ENCODE peak calls at places on chromosomes 3 and 15, in eight cellular contexts. One of them, this sample, is unnamed.

GRCh38 chr15:87942316-87942715 is 314.2 kb downstream of the NTRK3 start:
- DNase-seq in spleen: no peak
- DNase-seq in Panc1: no peak
- DNase-seq in H1: no peak
- DNase-seq in HepG2: no peak
- DNase-seq in HL-60: no peak
- DNase-seq in GM12878: no peak
- DNase-seq in endothelial cell of umbilical vein: no peak
- DNase-seq in this sample: no peak

GRCh38 chr3:71150293-71150954 is 433.1 kb downstream of the FOXP1 start:
- DNase-seq in spleen: no peak
- DNase-seq in Panc1: no peak
- DNase-seq in H1: no peak
- DNase-seq in HepG2: no peak
- DNase-seq in HL-60: no peak
- DNase-seq in GM12878: no peak
- DNase-seq in endothelial cell of umbilical vein: no peak
- DNase-seq in this sample: no peak

GRCh38 chr3:24174637-24175036 is 229.6 kb downstream of the NR1D2 start:
- DNase-seq in spleen: no peak
- DNase-seq in Panc1: no peak
- DNase-seq in H1: no peak
- DNase-seq in HepG2: no peak
- DNase-seq in HL-60: no peak
- DNase-seq in GM12878: no peak
- DNase-seq in endothelial cell of umbilical vein: no peak
- DNase-seq in this sample: no peak

GRCh38 chr3:43765417-43766030 is 74.8 kb downstream of the ABHD5 start:
- DNase-seq in spleen: no peak
- DNase-seq in Panc1: no peak
- DNase-seq in H1: no peak
- DNase-seq in HepG2: no peak
- DNase-seq in HL-60: no peak
- DNase-seq in GM12878: no peak
- DNase-seq in endothelial cell of umbilical vein: no peak
- DNase-seq in this sample: no peak

GRCh38 chr3:106609666-106610301 is 741.0 kb upstream of the CBLB start:
- DNase-seq in spleen: no peak
- DNase-seq in Panc1: peak
- DNase-seq in H1: peak
- DNase-seq in HepG2: peak
- DNase-seq in HL-60: peak
- DNase-seq in GM12878: peak
- DNase-seq in endothelial cell of umbilical vein: peak
- DNase-seq in this sample: no peak

GRCh38 chr15:72866086-72866646 is 82.6 kb upstream of the ADPGK start:
- DNase-seq in spleen: no peak
- DNase-seq in Panc1: no peak
- DNase-seq in H1: no peak
- DNase-seq in HepG2: no peak
- DNase-seq in HL-60: no peak
- DNase-seq in GM12878: no peak
- DNase-seq in endothelial cell of umbilical vein: no peak
- DNase-seq in this sample: no peak

GRCh38 chr15:78103406-78104118 is 11.2 kb downstream of the SH2D7 start:
- DNase-seq in spleen: peak
- DNase-seq in Panc1: no peak
- DNase-seq in H1: no peak
- DNase-seq in HepG2: no peak
- DNase-seq in HL-60: peak
- DNase-seq in GM12878: peak
- DNase-seq in endothelial cell of umbilical vein: no peak
- DNase-seq in this sample: no peak

GRCh38 chr3:163863146-163863545 is 1215.2 kb downstream of the SI start:
- DNase-seq in spleen: no peak
- DNase-seq in Panc1: no peak
- DNase-seq in H1: no peak
- DNase-seq in HepG2: no peak
- DNase-seq in HL-60: no peak
- DNase-seq in GM12878: no peak
- DNase-seq in endothelial cell of umbilical vein: no peak
- DNase-seq in this sample: no peak

GRCh38 chr15:29789871-29790270 is 32.4 kb downstream of the TJP1 start:
- DNase-seq in spleen: no peak
- DNase-seq in Panc1: no peak
- DNase-seq in H1: no peak
- DNase-seq in HepG2: no peak
- DNase-seq in HL-60: no peak
- DNase-seq in GM12878: no peak
- DNase-seq in endothelial cell of umbilical vein: no peak
- DNase-seq in this sample: no peak

GRCh38 chr15:82186748-82187415 is 75.7 kb downstream of the EFL1 start:
- DNase-seq in spleen: no peak
- DNase-seq in Panc1: no peak
- DNase-seq in H1: no peak
- DNase-seq in HepG2: no peak
- DNase-seq in HL-60: no peak
- DNase-seq in GM12878: peak
- DNase-seq in endothelial cell of umbilical vein: no peak
- DNase-seq in this sample: no peak

GRCh38 chr3:114745322-114746240 is 401.5 kb downstream of the ZBTB20 start:
- DNase-seq in spleen: no peak
- DNase-seq in Panc1: no peak
- DNase-seq in H1: no peak
- DNase-seq in HepG2: peak
- DNase-seq in HL-60: no peak
- DNase-seq in GM12878: no peak
- DNase-seq in endothelial cell of umbilical vein: no peak
- DNase-seq in this sample: no peak

GRCh38 chr3:69542265-69543079 is 156.6 kb upstream of the FRMD4B start:
- DNase-seq in spleen: peak
- DNase-seq in Panc1: no peak
- DNase-seq in H1: no peak
- DNase-seq in HepG2: no peak
- DNase-seq in HL-60: peak
- DNase-seq in GM12878: no peak
- DNase-seq in endothelial cell of umbilical vein: no peak
- DNase-seq in this sample: no peak

GRCh38 chr3:140859592-140860336 is 81.9 kb upstream of the SLC25A36 start:
- DNase-seq in spleen: no peak
- DNase-seq in Panc1: no peak
- DNase-seq in H1: no peak
- DNase-seq in HepG2: no peak
- DNase-seq in HL-60: no peak
- DNase-seq in GM12878: no peak
- DNase-seq in endothelial cell of umbilical vein: no peak
- DNase-seq in this sample: no peak

GRCh38 chr15:92979011-92979701 is 79.0 kb downstream of the CHD2 start:
- DNase-seq in spleen: no peak
- DNase-seq in Panc1: peak
- DNase-seq in H1: no peak
- DNase-seq in HepG2: no peak
- DNase-seq in HL-60: no peak
- DNase-seq in GM12878: peak
- DNase-seq in endothelial cell of umbilical vein: no peak
- DNase-seq in this sample: no peak

GRCh38 chr3:130897316-130897715 is 3.4 kb downstream of the ATP2C1 start:
- DNase-seq in spleen: no peak
- DNase-seq in Panc1: no peak
- DNase-seq in H1: no peak
- DNase-seq in HepG2: no peak
- DNase-seq in HL-60: no peak
- DNase-seq in GM12878: no peak
- DNase-seq in endothelial cell of umbilical vein: no peak
- DNase-seq in this sample: no peak

GRCh38 chr3:102037791-102038190 is 188.5 kb downstream of the NFKBIZ start:
- DNase-seq in spleen: no peak
- DNase-seq in Panc1: no peak
- DNase-seq in H1: no peak
- DNase-seq in HepG2: no peak
- DNase-seq in HL-60: no peak
- DNase-seq in GM12878: no peak
- DNase-seq in endothelial cell of umbilical vein: no peak
- DNase-seq in this sample: no peak
- TF ChIP-seq POLR2AphosphoS5 in spleen: no peak
- TF ChIP-seq POLR2AphosphoS5 in Panc1: no peak
- TF ChIP-seq POLR2AphosphoS5 in H1: no peak
- TF ChIP-seq POLR2AphosphoS5 in HepG2: no peak
- TF ChIP-seq POLR2AphosphoS5 in HL-60: no peak
- TF ChIP-seq POLR2AphosphoS5 in GM12878: no peak
- TF ChIP-seq POLR2AphosphoS5 in endothelial cell of umbilical vein: no peak
- TF ChIP-seq POLR2AphosphoS5 in this sample: no peak

GRCh38 chr3:38008191-38008701 is 17.7 kb downstream of the VILL start:
- DNase-seq in spleen: peak
- DNase-seq in Panc1: no peak
- DNase-seq in H1: no peak
- DNase-seq in HepG2: no peak
- DNase-seq in HL-60: no peak
- DNase-seq in GM12878: no peak
- DNase-seq in endothelial cell of umbilical vein: no peak
- DNase-seq in this sample: no peak

GRCh38 chr3:38009807-38010591 is 19.4 kb downstream of the VILL start:
- DNase-seq in spleen: peak
- DNase-seq in Panc1: no peak
- DNase-seq in H1: no peak
- DNase-seq in HepG2: no peak
- DNase-seq in HL-60: no peak
- DNase-seq in GM12878: no peak
- DNase-seq in endothelial cell of umbilical vein: no peak
- DNase-seq in this sample: no peak

GRCh38 chr3:38007754-38008090 is 17.1 kb downstream of the VILL start:
- DNase-seq in spleen: no peak
- DNase-seq in Panc1: no peak
- DNase-seq in H1: no peak
- DNase-seq in HepG2: no peak
- DNase-seq in HL-60: no peak
- DNase-seq in GM12878: no peak
- DNase-seq in endothelial cell of umbilical vein: no peak
- DNase-seq in this sample: no peak

GRCh38 chr3:38008971-38009580 is 18.5 kb downstream of the VILL start:
- DNase-seq in spleen: no peak
- DNase-seq in Panc1: no peak
- DNase-seq in H1: no peak
- DNase-seq in HepG2: no peak
- DNase-seq in HL-60: no peak
- DNase-seq in GM12878: no peak
- DNase-seq in endothelial cell of umbilical vein: no peak
- DNase-seq in this sample: no peak

DNA sequence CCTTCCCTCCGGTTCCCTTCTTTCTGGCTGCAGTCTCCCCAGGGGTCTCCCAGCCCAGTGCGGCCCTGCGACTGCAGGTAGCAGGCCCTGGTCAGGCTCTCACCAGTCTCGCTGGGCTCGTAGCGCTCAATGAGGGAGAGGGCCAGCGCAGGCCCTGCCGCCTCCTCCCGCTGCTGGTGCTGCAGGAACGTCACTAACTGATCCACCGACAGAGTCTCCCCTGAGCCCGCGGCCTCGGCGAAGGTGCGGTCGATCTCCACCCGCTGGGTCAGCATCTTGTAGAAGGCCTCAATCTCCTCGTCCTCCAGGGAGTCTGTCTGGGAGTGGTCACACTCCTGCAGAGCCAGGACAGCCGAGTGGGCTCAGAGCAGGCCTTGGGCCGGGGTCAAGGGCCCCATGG is 18.3 kb downstream of the PLCD1 start:
- DNase-seq in spleen: peak
- DNase-seq in Panc1: no peak
- DNase-seq in H1: no peak
- DNase-seq in HepG2: no peak
- DNase-seq in HL-60: no peak
- DNase-seq in GM12878: no peak
- DNase-seq in endothelial cell of umbilical vein: no peak
- DNase-seq in this sample: no peak
- TF ChIP-seq CTCF in spleen: no peak
- TF ChIP-seq CTCF in Panc1: no peak
- TF ChIP-seq CTCF in H1: no peak
- TF ChIP-seq CTCF in HepG2: no peak
- TF ChIP-seq CTCF in HL-60: no peak
- TF ChIP-seq CTCF in GM12878: no peak
- TF ChIP-seq CTCF in endothelial cell of umbilical vein: no peak
- TF ChIP-seq CTCF in this sample: no peak

GRCh38 chr15:58547628-58548307 is 116.0 kb downstream of the LIPC start:
- DNase-seq in spleen: no peak
- DNase-seq in Panc1: no peak
- DNase-seq in H1: no peak
- DNase-seq in HepG2: no peak
- DNase-seq in HL-60: no peak
- DNase-seq in GM12878: no peak
- DNase-seq in endothelial cell of umbilical vein: no peak
- DNase-seq in this sample: no peak

GRCh38 chr15:58548308-58549012 is 116.7 kb downstream of the LIPC start:
- DNase-seq in spleen: no peak
- DNase-seq in Panc1: no peak
- DNase-seq in H1: no peak
- DNase-seq in HepG2: no peak
- DNase-seq in HL-60: no peak
- DNase-seq in GM12878: no peak
- DNase-seq in endothelial cell of umbilical vein: no peak
- DNase-seq in this sample: no peak

GRCh38 chr15:58549013-58549779 is 117.4 kb downstream of the LIPC start:
- DNase-seq in spleen: no peak
- DNase-seq in Panc1: no peak
- DNase-seq in H1: no peak
- DNase-seq in HepG2: no peak
- DNase-seq in HL-60: no peak
- DNase-seq in GM12878: no peak
- DNase-seq in endothelial cell of umbilical vein: no peak
- DNase-seq in this sample: no peak

GRCh38 chr15:58551084-58551763 is 119.4 kb downstream of the LIPC start:
- DNase-seq in spleen: no peak
- DNase-seq in Panc1: no peak
- DNase-seq in H1: no peak
- DNase-seq in HepG2: no peak
- DNase-seq in HL-60: no peak
- DNase-seq in GM12878: peak
- DNase-seq in endothelial cell of umbilical vein: no peak
- DNase-seq in this sample: no peak

GRCh38 chr15:58549780-58550064 is 117.9 kb downstream of the LIPC start:
- DNase-seq in spleen: no peak
- DNase-seq in Panc1: no peak
- DNase-seq in H1: no peak
- DNase-seq in HepG2: no peak
- DNase-seq in HL-60: no peak
- DNase-seq in GM12878: no peak
- DNase-seq in endothelial cell of umbilical vein: no peak
- DNase-seq in this sample: no peak
- H3K27ac ChIP-seq in spleen: no peak
- H3K27ac ChIP-seq in Panc1: no peak
- H3K27ac ChIP-seq in H1: no peak
- H3K27ac ChIP-seq in HepG2: no peak
- H3K27ac ChIP-seq in HL-60: no peak
- H3K27ac ChIP-seq in GM12878: no peak
- H3K27ac ChIP-seq in endothelial cell of umbilical vein: no peak
- H3K27ac ChIP-seq in this sample: no peak

GRCh38 chr15:44715797-44716334 is 4.5 kb downstream of the B2M start:
- DNase-seq in spleen: no peak
- DNase-seq in Panc1: no peak
- DNase-seq in H1: no peak
- DNase-seq in HepG2: no peak
- DNase-seq in HL-60: no peak
- DNase-seq in GM12878: no peak
- DNase-seq in endothelial cell of umbilical vein: no peak
- DNase-seq in this sample: no peak
- TF ChIP-seq POLR2AphosphoS5 in spleen: no peak
- TF ChIP-seq POLR2AphosphoS5 in Panc1: no peak
- TF ChIP-seq POLR2AphosphoS5 in H1: no peak
- TF ChIP-seq POLR2AphosphoS5 in HepG2: no peak
- TF ChIP-seq POLR2AphosphoS5 in HL-60: no peak
- TF ChIP-seq POLR2AphosphoS5 in GM12878: peak
- TF ChIP-seq POLR2AphosphoS5 in endothelial cell of umbilical vein: no peak
- TF ChIP-seq POLR2AphosphoS5 in this sample: no peak

GRCh38 chr3:30779686-30780287 is 114.7 kb downstream of the GADL1 start:
- DNase-seq in spleen: no peak
- DNase-seq in Panc1: no peak
- DNase-seq in H1: no peak
- DNase-seq in HepG2: peak
- DNase-seq in HL-60: no peak
- DNase-seq in GM12878: no peak
- DNase-seq in endothelial cell of umbilical vein: peak
- DNase-seq in this sample: no peak
- TF ChIP-seq CTCF in spleen: peak
- TF ChIP-seq CTCF in Panc1: peak
- TF ChIP-seq CTCF in H1: peak
- TF ChIP-seq CTCF in HepG2: peak
- TF ChIP-seq CTCF in HL-60: peak
- TF ChIP-seq CTCF in GM12878: peak
- TF ChIP-seq CTCF in endothelial cell of umbilical vein: peak
- TF ChIP-seq CTCF in this sample: no peak